ENCODE peak calls at places on chromosomes 6 and 20, in nine cellular contexts. One of them, this sample, is unnamed.

GRCh38 chr20:58171796-58172425 is 56.5 kb downstream of the ANKRD60 start:
- DNase-seq in spleen: no peak
- DNase-seq in fibroblast of the aortic adventitia: no peak
- DNase-seq in tibial nerve: no peak
- DNase-seq in lower lobe of right lung: peak
- DNase-seq in sigmoid colon: no peak
- DNase-seq in AG09309: no peak
- DNase-seq in lower leg skin: no peak
- DNase-seq in mammary epithelial cell: no peak
- DNase-seq in this sample: no peak

GRCh38 chr20:24778585-24779031 is 170.5 kb upstream of the CST7 start:
- DNase-seq in spleen: peak
- DNase-seq in fibroblast of the aortic adventitia: no peak
- DNase-seq in tibial nerve: no peak
- DNase-seq in lower lobe of right lung: no peak
- DNase-seq in sigmoid colon: peak
- DNase-seq in AG09309: no peak
- DNase-seq in lower leg skin: peak
- DNase-seq in mammary epithelial cell: no peak
- DNase-seq in this sample: no peak

GRCh38 chr6:71181565-71181964 is 107.0 kb upstream of the OGFRL1 start:
- DNase-seq in spleen: no peak
- DNase-seq in fibroblast of the aortic adventitia: peak
- DNase-seq in tibial nerve: no peak
- DNase-seq in lower lobe of right lung: no peak
- DNase-seq in sigmoid colon: no peak
- DNase-seq in AG09309: peak
- DNase-seq in lower leg skin: no peak
- DNase-seq in mammary epithelial cell: peak
- DNase-seq in this sample: peak

GRCh38 chr6:52407467-52407866 is 12.7 kb upstream of the EFHC1 start:
- DNase-seq in spleen: no peak
- DNase-seq in fibroblast of the aortic adventitia: peak
- DNase-seq in tibial nerve: no peak
- DNase-seq in lower lobe of right lung: no peak
- DNase-seq in sigmoid colon: no peak
- DNase-seq in AG09309: no peak
- DNase-seq in lower leg skin: no peak
- DNase-seq in mammary epithelial cell: peak
- DNase-seq in this sample: no peak

GRCh38 chr6:150981095-150981494 is 115.6 kb downstream of the MTHFD1L start:
- DNase-seq in spleen: no peak
- DNase-seq in fibroblast of the aortic adventitia: no peak
- DNase-seq in tibial nerve: no peak
- DNase-seq in lower lobe of right lung: no peak
- DNase-seq in sigmoid colon: no peak
- DNase-seq in AG09309: no peak
- DNase-seq in lower leg skin: no peak
- DNase-seq in mammary epithelial cell: no peak
- DNase-seq in this sample: no peak

GRCh38 chr6:79525272-79526100 is 11.7 kb downstream of the LCA5 start:
- DNase-seq in spleen: no peak
- DNase-seq in fibroblast of the aortic adventitia: peak
- DNase-seq in tibial nerve: peak
- DNase-seq in lower lobe of right lung: no peak
- DNase-seq in sigmoid colon: no peak
- DNase-seq in AG09309: no peak
- DNase-seq in lower leg skin: no peak
- DNase-seq in mammary epithelial cell: peak
- DNase-seq in this sample: no peak

GRCh38 chr6:13711384-13711725 is 280 bp downstream of the RANBP9 start:
- DNase-seq in spleen: peak
- DNase-seq in fibroblast of the aortic adventitia: no peak
- DNase-seq in tibial nerve: no peak
- DNase-seq in lower lobe of right lung: no peak
- DNase-seq in sigmoid colon: no peak
- DNase-seq in AG09309: no peak
- DNase-seq in lower leg skin: no peak
- DNase-seq in mammary epithelial cell: no peak
- DNase-seq in this sample: no peak

GRCh38 chr20:40844285-40844684 is 155.2 kb upstream of the MAFB start:
- DNase-seq in spleen: no peak
- DNase-seq in fibroblast of the aortic adventitia: no peak
- DNase-seq in tibial nerve: no peak
- DNase-seq in lower lobe of right lung: no peak
- DNase-seq in sigmoid colon: no peak
- DNase-seq in AG09309: no peak
- DNase-seq in lower leg skin: no peak
- DNase-seq in mammary epithelial cell: no peak
- DNase-seq in this sample: no peak

GRCh38 chr6:15948930-15949900 is 179.7 kb upstream of the MYLIP start:
- DNase-seq in spleen: no peak
- DNase-seq in fibroblast of the aortic adventitia: no peak
- DNase-seq in tibial nerve: no peak
- DNase-seq in lower lobe of right lung: peak
- DNase-seq in sigmoid colon: no peak
- DNase-seq in AG09309: no peak
- DNase-seq in lower leg skin: no peak
- DNase-seq in mammary epithelial cell: peak
- DNase-seq in this sample: no peak

GRCh38 chr6:111691345-111692225 is 85.9 kb upstream of the TRAF3IP2 start:
- DNase-seq in spleen: no peak
- DNase-seq in fibroblast of the aortic adventitia: peak
- DNase-seq in tibial nerve: no peak
- DNase-seq in lower lobe of right lung: no peak
- DNase-seq in sigmoid colon: peak
- DNase-seq in AG09309: peak
- DNase-seq in lower leg skin: no peak
- DNase-seq in mammary epithelial cell: no peak
- DNase-seq in this sample: no peak

GRCh38 chr6:118313208-118313607 is 234.9 kb upstream of the PLN start:
- DNase-seq in spleen: no peak
- DNase-seq in fibroblast of the aortic adventitia: no peak
- DNase-seq in tibial nerve: no peak
- DNase-seq in lower lobe of right lung: no peak
- DNase-seq in sigmoid colon: no peak
- DNase-seq in AG09309: no peak
- DNase-seq in lower leg skin: no peak
- DNase-seq in mammary epithelial cell: no peak
- DNase-seq in this sample: no peak

GRCh38 chr6:95685817-95686216 is 108.5 kb downstream of the MANEA start:
- DNase-seq in spleen: no peak
- DNase-seq in fibroblast of the aortic adventitia: no peak
- DNase-seq in tibial nerve: no peak
- DNase-seq in lower lobe of right lung: no peak
- DNase-seq in sigmoid colon: no peak
- DNase-seq in AG09309: no peak
- DNase-seq in lower leg skin: no peak
- DNase-seq in mammary epithelial cell: no peak
- DNase-seq in this sample: no peak

GRCh38 chr20:57652865-57653545 is 32.8 kb upstream of the ZBP1 start:
- DNase-seq in spleen: peak
- DNase-seq in fibroblast of the aortic adventitia: no peak
- DNase-seq in tibial nerve: no peak
- DNase-seq in lower lobe of right lung: peak
- DNase-seq in sigmoid colon: no peak
- DNase-seq in AG09309: no peak
- DNase-seq in lower leg skin: peak
- DNase-seq in mammary epithelial cell: no peak
- DNase-seq in this sample: no peak

GRCh38 chr6:157635388-157636244 is 187.4 kb upstream of the SNX9 start:
- DNase-seq in spleen: no peak
- DNase-seq in fibroblast of the aortic adventitia: no peak
- DNase-seq in tibial nerve: no peak
- DNase-seq in lower lobe of right lung: no peak
- DNase-seq in sigmoid colon: peak
- DNase-seq in AG09309: no peak
- DNase-seq in lower leg skin: no peak
- DNase-seq in mammary epithelial cell: no peak
- DNase-seq in this sample: no peak

GRCh38 chr20:31566658-31567379 is 38.3 kb upstream of the ID1 start:
- DNase-seq in spleen: no peak
- DNase-seq in fibroblast of the aortic adventitia: no peak
- DNase-seq in tibial nerve: no peak
- DNase-seq in lower lobe of right lung: no peak
- DNase-seq in sigmoid colon: no peak
- DNase-seq in AG09309: no peak
- DNase-seq in lower leg skin: no peak
- DNase-seq in mammary epithelial cell: peak
- DNase-seq in this sample: no peak

GRCh38 chr6:100304575-100304974 is 160.1 kb downstream of the SIM1 start:
- DNase-seq in spleen: no peak
- DNase-seq in fibroblast of the aortic adventitia: no peak
- DNase-seq in tibial nerve: no peak
- DNase-seq in lower lobe of right lung: no peak
- DNase-seq in sigmoid colon: no peak
- DNase-seq in AG09309: no peak
- DNase-seq in lower leg skin: no peak
- DNase-seq in mammary epithelial cell: no peak
- DNase-seq in this sample: no peak

GRCh38 chr6:36290668-36291620 is 21.1 kb downstream of the PNPLA1 start:
- DNase-seq in spleen: no peak
- DNase-seq in fibroblast of the aortic adventitia: peak
- DNase-seq in tibial nerve: no peak
- DNase-seq in lower lobe of right lung: peak
- DNase-seq in sigmoid colon: no peak
- DNase-seq in AG09309: no peak
- DNase-seq in lower leg skin: no peak
- DNase-seq in mammary epithelial cell: peak
- DNase-seq in this sample: no peak

GRCh38 chr20:51156041-51156795 is 133.3 kb upstream of the KCNG1 start:
- DNase-seq in spleen: no peak
- DNase-seq in fibroblast of the aortic adventitia: peak
- DNase-seq in tibial nerve: no peak
- DNase-seq in lower lobe of right lung: no peak
- DNase-seq in sigmoid colon: peak
- DNase-seq in AG09309: peak
- DNase-seq in lower leg skin: no peak
- DNase-seq in mammary epithelial cell: no peak
- DNase-seq in this sample: no peak

GRCh38 chr20:56566621-56567020 is 33.6 kb downstream of the FAM209B start:
- DNase-seq in spleen: no peak
- DNase-seq in fibroblast of the aortic adventitia: no peak
- DNase-seq in tibial nerve: no peak
- DNase-seq in lower lobe of right lung: no peak
- DNase-seq in sigmoid colon: no peak
- DNase-seq in AG09309: no peak
- DNase-seq in lower leg skin: no peak
- DNase-seq in mammary epithelial cell: no peak
- DNase-seq in this sample: no peak

GRCh38 chr6:83708546-83708969 is 343 bp downstream of the SNAP91 start:
- DNase-seq in spleen: no peak
- DNase-seq in fibroblast of the aortic adventitia: peak
- DNase-seq in tibial nerve: no peak
- DNase-seq in lower lobe of right lung: peak
- DNase-seq in sigmoid colon: no peak
- DNase-seq in AG09309: no peak
- DNase-seq in lower leg skin: no peak
- DNase-seq in mammary epithelial cell: no peak
- DNase-seq in this sample: no peak
- H3K4me3 ChIP-seq in spleen: peak
- H3K4me3 ChIP-seq in fibroblast of the aortic adventitia: peak
- H3K4me3 ChIP-seq in tibial nerve: peak
- H3K4me3 ChIP-seq in lower lobe of right lung: peak
- H3K4me3 ChIP-seq in sigmoid colon: peak
- H3K4me3 ChIP-seq in AG09309: peak
- H3K4me3 ChIP-seq in lower leg skin: peak
- H3K4me3 ChIP-seq in mammary epithelial cell: peak
- H3K4me3 ChIP-seq in this sample: peak

GRCh38 chr20:62624325-62624690 is 18.0 kb upstream of the SLCO4A1 start:
- DNase-seq in spleen: peak
- DNase-seq in fibroblast of the aortic adventitia: no peak
- DNase-seq in tibial nerve: no peak
- DNase-seq in lower lobe of right lung: no peak
- DNase-seq in sigmoid colon: no peak
- DNase-seq in AG09309: no peak
- DNase-seq in lower leg skin: no peak
- DNase-seq in mammary epithelial cell: no peak
- DNase-seq in this sample: no peak
- TF ChIP-seq CTCF in spleen: peak
- TF ChIP-seq CTCF in fibroblast of the aortic adventitia: no peak
- TF ChIP-seq CTCF in tibial nerve: no peak
- TF ChIP-seq CTCF in lower lobe of right lung: no peak
- TF ChIP-seq CTCF in sigmoid colon: no peak
- TF ChIP-seq CTCF in AG09309: no peak
- TF ChIP-seq CTCF in lower leg skin: no peak
- TF ChIP-seq CTCF in mammary epithelial cell: no peak
- TF ChIP-seq CTCF in this sample: no peak

GRCh38 chr20:1267161-1267560 is 1.1 kb downstream of the SNPH start:
- DNase-seq in spleen: no peak
- DNase-seq in fibroblast of the aortic adventitia: no peak
- DNase-seq in tibial nerve: no peak
- DNase-seq in lower lobe of right lung: no peak
- DNase-seq in sigmoid colon: peak
- DNase-seq in AG09309: no peak
- DNase-seq in lower leg skin: no peak
- DNase-seq in mammary epithelial cell: no peak
- DNase-seq in this sample: no peak
- H3K4me3 ChIP-seq in spleen: peak
- H3K4me3 ChIP-seq in fibroblast of the aortic adventitia: peak
- H3K4me3 ChIP-seq in tibial nerve: no peak
- H3K4me3 ChIP-seq in lower lobe of right lung: no peak
- H3K4me3 ChIP-seq in sigmoid colon: peak
- H3K4me3 ChIP-seq in AG09309: peak
- H3K4me3 ChIP-seq in lower leg skin: no peak
- H3K4me3 ChIP-seq in mammary epithelial cell: no peak
- H3K4me3 ChIP-seq in this sample: peak

GRCh38 chr6:134999107-134999506 is 49.2 kb upstream of the ALDH8A1 start:
- DNase-seq in spleen: no peak
- DNase-seq in fibroblast of the aortic adventitia: no peak
- DNase-seq in tibial nerve: no peak
- DNase-seq in lower lobe of right lung: no peak
- DNase-seq in sigmoid colon: no peak
- DNase-seq in AG09309: no peak
- DNase-seq in lower leg skin: no peak
- DNase-seq in mammary epithelial cell: no peak
- DNase-seq in this sample: no peak

GRCh38 chr6:135006386-135006914 is 48.2 kb downstream of the HBS1L start:
- DNase-seq in spleen: no peak
- DNase-seq in fibroblast of the aortic adventitia: peak
- DNase-seq in tibial nerve: no peak
- DNase-seq in lower lobe of right lung: no peak
- DNase-seq in sigmoid colon: no peak
- DNase-seq in AG09309: no peak
- DNase-seq in lower leg skin: no peak
- DNase-seq in mammary epithelial cell: no peak
- DNase-seq in this sample: no peak

GRCh38 chr6:135002974-135003703 is 51.5 kb downstream of the HBS1L start:
- DNase-seq in spleen: no peak
- DNase-seq in fibroblast of the aortic adventitia: no peak
- DNase-seq in tibial nerve: no peak
- DNase-seq in lower lobe of right lung: no peak
- DNase-seq in sigmoid colon: no peak
- DNase-seq in AG09309: no peak
- DNase-seq in lower leg skin: no peak
- DNase-seq in mammary epithelial cell: no peak
- DNase-seq in this sample: no peak

GRCh38 chr6:134997133-134997841 is 47.4 kb upstream of the ALDH8A1 start:
- DNase-seq in spleen: no peak
- DNase-seq in fibroblast of the aortic adventitia: no peak
- DNase-seq in tibial nerve: no peak
- DNase-seq in lower lobe of right lung: no peak
- DNase-seq in sigmoid colon: no peak
- DNase-seq in AG09309: no peak
- DNase-seq in lower leg skin: no peak
- DNase-seq in mammary epithelial cell: no peak
- DNase-seq in this sample: no peak

GRCh38 chr6:135002229-135002844 is 52.3 kb downstream of the HBS1L start:
- DNase-seq in spleen: no peak
- DNase-seq in fibroblast of the aortic adventitia: peak
- DNase-seq in tibial nerve: no peak
- DNase-seq in lower lobe of right lung: no peak
- DNase-seq in sigmoid colon: no peak
- DNase-seq in AG09309: no peak
- DNase-seq in lower leg skin: no peak
- DNase-seq in mammary epithelial cell: no peak
- DNase-seq in this sample: no peak
- TF ChIP-seq CTCF in spleen: no peak
- TF ChIP-seq CTCF in fibroblast of the aortic adventitia: peak
- TF ChIP-seq CTCF in tibial nerve: peak
- TF ChIP-seq CTCF in lower lobe of right lung: peak
- TF ChIP-seq CTCF in sigmoid colon: peak
- TF ChIP-seq CTCF in AG09309: peak
- TF ChIP-seq CTCF in lower leg skin: no peak
- TF ChIP-seq CTCF in mammary epithelial cell: peak
- TF ChIP-seq CTCF in this sample: peak

This sample was measured in AG04449.